ENCODE peak calls at places on chromosome 22, in four cellular contexts. Z is colonic mucosa, X is T-helper 2 cell, S is kidney. F is an unnamed sample.
A peak's percentile ranks its signal among the peaks of the same experiment; 100 is the strongest.

GRCh38 chr22:43128116-43128515 is 15.1 kb downstream of the MCAT start:
- DNase-seq in Z (no peak), X (no peak), S (no peak), F (no peak)

GRCh38 chr22:45644714-45645113 is 26.9 kb upstream of the ATXN10 start:
- DNase-seq in Z (no peak), X (no peak), S (no peak), F (no peak)

GRCh38 chr22:44723801-44724200 is 21.8 kb downstream of the PRR5 start:
- DNase-seq in Z (no peak), X (peak; percentile 32), S (no peak), F (no peak)

GRCh38 chr22:24391836-24392217 is 35.6 kb upstream of the ADORA2A start:
- DNase-seq in Z (no peak), X (no peak), S (no peak), F (no peak)

GRCh38 chr22:29580200-29580810 is 608 bp downstream of the NIPSNAP1 start:
- DNase-seq in Z (peak; percentile 51), X (no peak), S (no peak), F (no peak)

GRCh38 chr22:47630741-47631534 is 868.5 kb downstream of the TBC1D22A start:
- DNase-seq in Z (no peak), X (no peak), S (peak; percentile 56), F (no peak)

GRCh38 chr22:35872451-35872850 is 154.8 kb downstream of the APOL5 start:
- DNase-seq in Z (no peak), X (no peak), S (no peak), F (no peak)

GRCh38 chr22:28942801-28943500 is 59.6 kb downstream of the ZNRF3 start:
- DNase-seq in Z (no peak), X (no peak), S (no peak), F (no peak)

GRCh38 chr22:45552580-45553332 is 50.1 kb downstream of the FBLN1 start:
- DNase-seq in Z (peak; percentile 41), X (no peak), S (peak; percentile 94), F (no peak)

GRCh38 chr22:32897400-32897799 is 95.9 kb downstream of the TIMP3 start:
- DNase-seq in Z (no peak), X (no peak), S (no peak), F (no peak)

F was measured in central memory CD8-positive, alpha-beta T cell.